ENCODE peak calls at places on chromosome X, in eight cellular contexts. A, I, Z, B, E, H, L and K are unnamed samples.

GRCh38 chrX:121000589-121000988 is 15.0 kb upstream of the CT47A1 start:
- DNase-seq in A (peak), I (no peak), Z (peak), B (no peak), E (no peak), H (no peak), L (no peak), K (no peak)

GRCh38 chrX:11111038-11111851 is at the start of gene HCCS:
- DNase-seq in A (peak), I (peak), Z (peak), B (peak), E (peak), H (peak), L (peak), K (peak)

GRCh38 chrX:15471016-15471415 is 22.1 kb downstream of the PIR start:
- DNase-seq in A (peak), I (peak), Z (peak), B (peak), E (peak), H (peak), L (peak), K (no peak)

GRCh38 chrX:72466493-72466892 is 106.2 kb downstream of the HDAC8 start:
- DNase-seq in A (no peak), I (no peak), Z (peak), B (no peak), E (no peak), H (no peak), L (no peak), K (no peak)

GRCh38 chrX:1472975-1473374 is 20.3 kb upstream of the ASMTL start:
- DNase-seq in A (no peak), I (no peak), Z (no peak), B (no peak), E (no peak), H (no peak), L (no peak), K (no peak)

GRCh38 chrX:39063037-39063436 is 261.8 kb downstream of the MID1IP1 start:
- DNase-seq in A (no peak), I (no peak), Z (no peak), B (no peak), E (no peak), H (no peak), L (no peak), K (no peak)

GRCh38 chrX:31228415-31228832 is 156.6 kb upstream of the FTHL17 start:
- DNase-seq in A (no peak), I (peak), Z (peak), B (no peak), E (peak), H (peak), L (no peak), K (no peak)

GRCh38 chrX:9205599-9206223 is 171.8 kb upstream of the FAM9B start:
- DNase-seq in A (no peak), I (no peak), Z (no peak), B (no peak), E (no peak), H (no peak), L (no peak), K (no peak)

GRCh38 chrX:148047216-148047615 is 66.1 kb downstream of the FMR1NB start:
- DNase-seq in A (no peak), I (no peak), Z (no peak), B (no peak), E (no peak), H (no peak), L (no peak), K (no peak)

GRCh38 chrX:54288277-54288676 is 69.6 kb downstream of the WNK3 start:
- DNase-seq in A (no peak), I (no peak), Z (peak), B (no peak), E (peak), H (peak), L (no peak), K (no peak)

GRCh38 chrX:31314921-31315320 is 243.1 kb upstream of the FTHL17 start:
- DNase-seq in A (no peak), I (peak), Z (peak), B (no peak), E (peak), H (peak), L (no peak), K (no peak)

GRCh38 chrX:39519213-39519544 is 578.6 kb downstream of the BCOR start:
- DNase-seq in A (no peak), I (peak), Z (peak), B (no peak), E (no peak), H (peak), L (no peak), K (no peak)

GRCh38 chrX:45806410-45807121 is 605.9 kb upstream of the DIPK2B start:
- DNase-seq in A (no peak), I (peak), Z (peak), B (peak), E (peak), H (peak), L (no peak), K (no peak)

GRCh38 chrX:138191998-138192397 is 519.5 kb downstream of the FGF13 start:
- DNase-seq in A (no peak), I (no peak), Z (peak), B (no peak), E (peak), H (peak), L (no peak), K (no peak)

GRCh38 chrX:9785252-9785943 is 831 bp upstream of the SHROOM2 start:
- DNase-seq in A (no peak), I (no peak), Z (no peak), B (no peak), E (no peak), H (no peak), L (no peak), K (no peak)

GRCh38 chrX:3177851-3178250 is 136.6 kb downstream of the ARSF start:
- DNase-seq in A (no peak), I (no peak), Z (peak), B (no peak), E (no peak), H (no peak), L (no peak), K (no peak)

GRCh38 chrX:14864626-14865025 is 8.2 kb downstream of the FANCB start:
- DNase-seq in A (no peak), I (peak), Z (peak), B (no peak), E (no peak), H (peak), L (no peak), K (no peak)

GRCh38 chrX:151790421-151791160 is 56.0 kb downstream of the CNGA2 start:
- DNase-seq in A (no peak), I (peak), Z (peak), B (no peak), E (no peak), H (peak), L (no peak), K (no peak)

GRCh38 chrX:31590581-31591113 is 518.8 kb upstream of the FTHL17 start:
- DNase-seq in A (no peak), I (peak), Z (peak), B (no peak), E (peak), H (peak), L (no peak), K (no peak)

GRCh38 chrX:34909151-34909550 is 33.4 kb upstream of the FAM47B start:
- DNase-seq in A (no peak), I (no peak), Z (no peak), B (no peak), E (no peak), H (peak), L (no peak), K (no peak)

GRCh38 chrX:24493740-24494543 is 28.9 kb downstream of the PDK3 start:
- DNase-seq in A (no peak), I (no peak), Z (no peak), B (no peak), E (no peak), H (no peak), L (no peak), K (no peak)

GRCh38 chrX:150017868-150018267 is 79.6 kb upstream of the EOLA2 start:
- DNase-seq in A (no peak), I (no peak), Z (no peak), B (no peak), E (no peak), H (no peak), L (no peak), K (no peak)

GRCh38 chrX:120299928-120300327 is 11.3 kb downstream of the TMEM255A start:
- DNase-seq in A (no peak), I (no peak), Z (no peak), B (no peak), E (no peak), H (no peak), L (no peak), K (no peak)

GRCh38 chrX:42886519-42886918 is 108.6 kb upstream of the PPP1R2C start:
- DNase-seq in A (no peak), I (no peak), Z (no peak), B (no peak), E (no peak), H (no peak), L (no peak), K (no peak)

GRCh38 chrX:24149346-24150050 is at the start of gene ZFX:
- DNase-seq in A (no peak), I (peak), Z (peak), B (peak), E (peak), H (peak), L (no peak), K (peak)

GRCh38 chrX:38817004-38817703 is 15.9 kb downstream of the MID1IP1 start:
- DNase-seq in A (no peak), I (no peak), Z (peak), B (no peak), E (peak), H (peak), L (no peak), K (no peak)

GRCh38 chrX:66731398-66731797 is 92.5 kb upstream of the EDA2R start:
- DNase-seq in A (no peak), I (peak), Z (peak), B (no peak), E (peak), H (peak), L (no peak), K (no peak)

GRCh38 chrX:39556056-39556455 is 541.7 kb downstream of the BCOR start:
- DNase-seq in A (no peak), I (no peak), Z (no peak), B (no peak), E (no peak), H (no peak), L (no peak), K (no peak)

GRCh38 chrX:54999717-55000598 is at the start of gene APEX2:
- DNase-seq in A (peak), I (peak), Z (peak), B (peak), E (peak), H (peak), L (peak), K (peak)

GRCh38 chrX:153925739-153926593 is at the start of gene ARHGAP4:
- DNase-seq in A (peak), I (no peak), Z (no peak), B (peak), E (no peak), H (no peak), L (no peak), K (no peak)

GRCh38 chrX:20026278-20026677 is 35.4 kb upstream of the BCLAF3 start:
- DNase-seq in A (no peak), I (peak), Z (peak), B (no peak), E (peak), H (peak), L (no peak), K (no peak)

GRCh38 chrX:102339312-102340298 is 92.6 kb downstream of the NXF2 start:
- DNase-seq in A (no peak), I (no peak), Z (no peak), B (no peak), E (no peak), H (no peak), L (no peak), K (no peak)

GRCh38 chrX:78024349-78025108 is 55.1 kb upstream of the PGAM4 start:
- DNase-seq in A (peak), I (no peak), Z (peak), B (no peak), E (no peak), H (no peak), L (no peak), K (no peak)

GRCh38 chrX:39168609-39169008 is 367.4 kb downstream of the MID1IP1 start:
- DNase-seq in A (no peak), I (no peak), Z (no peak), B (no peak), E (no peak), H (no peak), L (no peak), K (no peak)

GRCh38 chrX:10755477-10756334 is 135.3 kb upstream of the MID1 start:
- DNase-seq in A (no peak), I (peak), Z (peak), B (no peak), E (peak), H (peak), L (no peak), K (no peak)

GRCh38 chrX:37060999-37061398 is 52.8 kb downstream of the FAM47C start:
- DNase-seq in A (peak), I (peak), Z (peak), B (no peak), E (peak), H (peak), L (no peak), K (no peak)
- TF ChIP-seq CTCF in A (peak), I (peak), Z (peak), B (no peak), E (peak), H (peak), L (peak), K (peak)

GRCh38 chrX:48520976-48521352 is 644 bp upstream of the EBP start:
- DNase-seq in A (no peak), I (no peak), Z (no peak), B (no peak), E (no peak), H (no peak), L (no peak), K (no peak)
- H3K4me3 ChIP-seq in A (peak), I (no peak), Z (peak), B (peak), E (peak), H (peak), L (peak), K (peak)

GRCh38 chrX:18895157-18895952 is 88.6 kb downstream of the PHKA2 start:
- DNase-seq in A (no peak), I (no peak), Z (peak), B (no peak), E (peak), H (peak), L (no peak), K (no peak)

GRCh38 chrX:18891561-18891945 is 92.4 kb downstream of the PHKA2 start:
- DNase-seq in A (no peak), I (no peak), Z (no peak), B (no peak), E (no peak), H (no peak), L (no peak), K (no peak)

GRCh38 chrX:18892881-18893280 is 91.0 kb downstream of the PHKA2 start:
- DNase-seq in A (no peak), I (no peak), Z (no peak), B (no peak), E (no peak), H (no peak), L (no peak), K (no peak)

GRCh38 chrX:18893536-18893935 is 90.4 kb downstream of the PHKA2 start:
- DNase-seq in A (no peak), I (no peak), Z (no peak), B (no peak), E (no peak), H (no peak), L (no peak), K (no peak)

DNA sequence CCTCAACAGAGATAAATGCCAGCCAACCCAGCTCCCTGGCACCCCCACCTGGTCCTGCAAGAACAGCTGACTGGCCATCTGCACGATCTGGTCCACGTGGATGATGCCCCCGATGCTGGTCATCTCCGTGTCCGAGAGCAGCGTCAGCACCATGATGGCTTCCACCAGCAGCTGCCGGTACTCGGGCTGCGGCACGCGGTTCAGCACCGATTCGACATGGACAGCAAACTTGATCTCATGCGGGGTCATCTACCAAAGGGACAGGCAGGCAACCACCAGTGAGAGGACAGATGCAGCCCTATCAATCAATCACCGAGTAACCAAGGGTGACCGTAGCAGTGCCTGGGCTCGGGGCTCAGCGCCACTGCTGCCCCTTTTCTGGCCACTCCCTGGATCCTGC is 89.8 kb downstream of the PHKA2 start:
- DNase-seq in A (no peak), I (no peak), Z (no peak), B (no peak), E (no peak), H (no peak), L (no peak), K (no peak)
- TF ChIP-seq CTCF in A (no peak), I (no peak), Z (no peak), B (no peak), E (no peak), H (no peak), L (no peak), K (no peak)

DNA sequence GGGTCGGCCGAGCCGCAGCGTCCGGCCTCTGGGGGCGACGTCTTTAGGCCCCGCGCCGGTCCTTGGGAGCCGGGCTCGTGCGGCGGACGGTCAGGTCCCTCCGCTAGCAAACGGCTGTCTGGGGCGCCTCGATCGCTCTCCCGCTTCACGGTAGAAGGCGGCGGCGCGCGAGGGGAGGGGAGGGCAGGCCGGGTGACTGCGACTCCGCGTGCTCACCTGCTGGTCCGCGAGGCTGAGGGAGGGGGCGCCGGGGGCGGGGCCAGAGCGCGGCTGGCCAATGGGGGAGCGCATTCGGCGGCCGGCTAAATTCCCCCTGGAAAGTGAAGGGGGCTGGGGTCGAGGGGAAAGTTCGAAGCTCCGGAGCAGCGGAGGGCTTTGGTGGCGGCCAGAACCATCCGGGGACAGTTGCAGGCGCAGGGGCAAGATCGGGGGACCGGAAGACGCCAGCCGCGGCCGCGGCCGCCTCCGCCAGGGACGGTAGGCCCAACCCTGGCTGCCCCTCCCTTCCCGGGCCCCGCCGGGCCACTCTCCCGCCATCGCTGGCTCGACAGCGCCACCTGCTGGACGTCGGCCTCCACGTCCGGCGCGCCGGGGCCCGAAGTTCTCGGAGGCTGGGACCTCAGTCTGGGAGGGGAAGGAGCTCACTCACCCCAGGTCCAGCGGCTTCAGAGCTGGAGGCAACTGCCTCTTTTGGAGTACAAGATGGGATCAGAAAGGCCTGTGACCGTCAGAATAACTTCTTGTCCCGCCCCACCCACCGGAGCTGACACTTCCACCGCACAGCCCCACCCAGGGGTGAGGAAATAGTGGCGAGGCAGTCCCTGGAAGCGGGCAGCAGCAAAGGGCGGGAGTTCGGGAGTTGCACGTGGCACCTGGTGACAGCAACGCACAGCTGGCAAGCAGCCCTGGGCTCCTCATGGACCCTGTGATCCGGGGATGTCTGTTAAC is 49.9 kb downstream of the ELF4 start:
- DNase-seq in A (peak), I (peak), Z (peak), B (peak), E (peak), H (peak), L (no peak), K (peak)
- H3K4me3 ChIP-seq in A (no peak), I (peak), Z (peak), B (peak), E (peak), H (peak), L (peak), K (peak)